ENCODE peak calls at places on chromosomes 1 and 21, in five cellular contexts. M, T, C, U and G are unnamed samples.

GRCh38 chr1:116804736-116805135 is 50.5 kb downstream of the CD2 start:
- DNase-seq in M (no peak), T (no peak), C (no peak), U (no peak), G (no peak)

GRCh38 chr1:211735208-211736170 is 60.1 kb upstream of the NEK2 start:
- DNase-seq in M (no peak), T (peak), C (no peak), U (peak), G (peak)

GRCh38 chr1:220695426-220695825 is 5.3 kb downstream of the C1orf115 start:
- DNase-seq in M (no peak), T (no peak), C (no peak), U (no peak), G (no peak)

GRCh38 chr1:212237651-212238050 is 47.6 kb upstream of the PPP2R5A start:
- DNase-seq in M (no peak), T (no peak), C (no peak), U (no peak), G (no peak)

GRCh38 chr1:22108343-22109135 is 34.4 kb downstream of the WNT4 start:
- DNase-seq in M (no peak), T (peak), C (no peak), U (peak), G (no peak)

GRCh38 chr1:33692216-33693188 is 171.4 kb upstream of the HMGB4 start:
- DNase-seq in M (no peak), T (no peak), C (no peak), U (no peak), G (no peak)

GRCh38 chr1:201261771-201262547 is 21.3 kb upstream of the PKP1 start:
- DNase-seq in M (no peak), T (peak), C (no peak), U (peak), G (no peak)

GRCh38 chr21:33196956-33197374 is 32.8 kb upstream of the IFNAR2 start:
- DNase-seq in M (peak), T (peak), C (peak), U (peak), G (peak)

GRCh38 chr1:211332036-211332616 is 5.5 kb downstream of the TRAF5 start:
- DNase-seq in M (no peak), T (no peak), C (no peak), U (no peak), G (no peak)

GRCh38 chr1:102174259-102174863 is 177.6 kb upstream of the OLFM3 start:
- DNase-seq in M (no peak), T (no peak), C (peak), U (no peak), G (no peak)

GRCh38 chr1:223135176-223135575 is 7.9 kb downstream of the TLR5 start:
- DNase-seq in M (peak), T (peak), C (no peak), U (peak), G (no peak)

GRCh38 chr1:173257805-173258204 is 50.7 kb upstream of the TNFSF4 start:
- DNase-seq in M (no peak), T (no peak), C (no peak), U (no peak), G (no peak)

GRCh38 chr1:30460661-30461060 is 262.7 kb downstream of the MATN1 start:
- DNase-seq in M (no peak), T (no peak), C (no peak), U (no peak), G (no peak)

GRCh38 chr1:17574502-17574901 is 35.0 kb downstream of the ARHGEF10L start:
- DNase-seq in M (no peak), T (no peak), C (no peak), U (no peak), G (no peak)

GRCh38 chr1:45913183-45913924 is 109.9 kb downstream of the MAST2 start:
- DNase-seq in M (no peak), T (no peak), C (peak), U (peak), G (peak)

GRCh38 chr1:15849775-15850449 is 2.4 kb downstream of the SPEN start:
- DNase-seq in M (peak), T (no peak), C (peak), U (peak), G (no peak)

GRCh38 chr21:33815153-33815707 is 100.4 kb downstream of the ATP5PO start:
- DNase-seq in M (no peak), T (no peak), C (no peak), U (no peak), G (no peak)

GRCh38 chr1:111197598-111198289 is 2.7 kb downstream of the DENND2D start:
- DNase-seq in M (no peak), T (no peak), C (peak), U (peak), G (no peak)

GRCh38 chr1:244837597-244838258 is 2.3 kb downstream of the COX20 start:
- DNase-seq in M (no peak), T (no peak), C (no peak), U (no peak), G (no peak)

GRCh38 chr1:161266096-161266679 is 7.6 kb downstream of the PCP4L1 start:
- DNase-seq in M (no peak), T (no peak), C (no peak), U (peak), G (no peak)

GRCh38 chr1:87958201-87958600 is 629.5 kb downstream of the LMO4 start:
- DNase-seq in M (no peak), T (no peak), C (no peak), U (no peak), G (no peak)

GRCh38 chr1:93448983-93449805 is 1.3 kb downstream of the FNBP1L start:
- DNase-seq in M (peak), T (peak), C (peak), U (peak), G (no peak)

GRCh38 chr1:218524986-218525385 is 179.8 kb downstream of the TGFB2 start:
- DNase-seq in M (no peak), T (no peak), C (no peak), U (no peak), G (no peak)

GRCh38 chr21:41847066-41847804 is 31.9 kb downstream of the PRDM15 start:
- DNase-seq in M (no peak), T (no peak), C (no peak), U (peak), G (peak)

GRCh38 chr1:58611986-58612385 is 34.9 kb upstream of the TACSTD2 start:
- DNase-seq in M (no peak), T (no peak), C (no peak), U (no peak), G (no peak)

GRCh38 chr1:33219886-33220661 is 36.2 kb upstream of the ZNF362 start:
- DNase-seq in M (no peak), T (peak), C (no peak), U (no peak), G (no peak)

GRCh38 chr1:231806623-231807470 is 180.3 kb downstream of the DISC1 start:
- DNase-seq in M (peak), T (peak), C (peak), U (no peak), G (no peak)

GRCh38 chr21:39175154-39175553 is 8.1 kb downstream of the PSMG1 start:
- DNase-seq in M (no peak), T (no peak), C (no peak), U (peak), G (no peak)

GRCh38 chr1:69569983-69570755 is 2.4 kb downstream of the LRRC7 start:
- DNase-seq in M (no peak), T (no peak), C (peak), U (no peak), G (no peak)

GRCh38 chr1:38789498-38790169 is 69.9 kb downstream of the RRAGC start:
- DNase-seq in M (no peak), T (no peak), C (no peak), U (no peak), G (no peak)

DNA sequence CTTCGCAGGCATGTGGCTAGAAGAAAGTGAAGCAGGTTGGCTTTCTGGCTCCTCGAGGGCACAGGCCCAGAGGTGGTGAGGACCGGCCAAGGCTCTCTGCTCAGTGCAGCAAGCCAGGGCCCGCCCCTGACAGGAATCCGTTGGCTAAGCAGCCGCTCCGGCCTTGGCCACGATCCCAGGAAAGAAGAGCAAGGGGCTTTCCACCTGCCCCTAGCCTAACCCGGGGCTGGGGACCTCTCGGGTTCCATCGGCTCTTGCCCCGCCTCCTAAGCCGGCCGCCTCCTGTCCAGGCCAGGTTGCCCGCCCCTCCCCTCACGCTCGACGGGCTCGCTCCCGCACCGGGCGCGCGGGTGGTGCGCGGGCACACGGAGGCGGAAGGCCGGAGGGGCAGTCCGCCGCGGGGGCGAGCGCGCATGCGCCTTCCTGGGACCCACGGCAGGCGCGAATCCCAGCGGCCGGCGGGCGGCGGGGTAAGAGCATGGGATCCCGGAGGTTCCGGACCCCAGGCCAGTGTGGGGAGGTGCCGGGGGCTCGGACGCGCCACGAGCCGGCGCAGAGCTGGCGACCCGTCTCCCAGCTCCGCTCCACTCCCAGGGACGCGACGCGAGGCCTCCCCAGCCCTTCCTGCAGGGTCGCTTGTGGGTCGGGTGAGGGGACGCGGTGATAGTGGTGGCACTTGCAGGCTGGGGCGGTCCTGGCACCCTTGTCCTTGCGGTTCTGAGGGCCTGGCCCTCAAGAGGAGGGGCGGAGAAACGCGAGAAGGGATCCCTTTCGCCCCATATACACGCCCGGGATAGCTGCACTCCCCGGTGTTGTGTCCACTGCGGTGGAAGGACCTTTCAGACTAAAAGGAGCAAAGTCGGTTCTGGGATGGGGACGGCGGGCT is at the start of gene ALG6:
- DNase-seq in M (peak), T (peak), C (peak), U (peak), G (peak)
- TF ChIP-seq CTCF in M (no peak), T (no peak), C (no peak), U (no peak), G (no peak)

GRCh38 chr1:2822621-2823145 is 21.2 kb upstream of the TTC34 start:
- DNase-seq in M (no peak), T (no peak), C (no peak), U (no peak), G (no peak)

GRCh38 chr1:2823921-2824660 is 22.6 kb upstream of the TTC34 start:
- DNase-seq in M (no peak), T (no peak), C (no peak), U (no peak), G (no peak)

GRCh38 chr1:2820731-2821372 is 19.4 kb upstream of the TTC34 start:
- DNase-seq in M (no peak), T (no peak), C (no peak), U (no peak), G (no peak)

GRCh38 chr1:2821373-2821955 is 20.0 kb upstream of the TTC34 start:
- DNase-seq in M (no peak), T (no peak), C (no peak), U (no peak), G (no peak)

GRCh38 chr1:2821970-2822620 is 20.6 kb upstream of the TTC34 start:
- DNase-seq in M (peak), T (no peak), C (peak), U (no peak), G (no peak)
- TF ChIP-seq CTCF in M (peak), T (no peak), C (peak), U (no peak), G (no peak)

DNA sequence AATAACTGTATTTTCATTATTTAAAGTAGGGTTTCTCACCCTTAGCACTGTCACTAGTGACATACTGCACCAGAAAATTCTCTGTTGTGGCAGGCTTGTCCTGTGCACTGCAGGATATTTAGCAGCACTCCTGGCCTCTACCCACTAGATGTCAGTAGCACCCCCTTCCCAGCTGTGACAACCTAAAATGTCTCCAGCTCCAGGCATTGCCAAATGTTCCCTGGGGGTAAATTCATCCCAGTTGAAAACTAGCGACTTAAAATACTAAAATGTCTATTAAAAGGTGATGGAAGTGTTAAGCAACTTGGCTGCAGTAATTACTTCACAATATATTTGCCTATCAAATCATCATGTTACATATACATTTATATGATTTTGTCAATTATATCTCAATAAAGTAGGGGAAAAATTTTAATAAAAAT is 74.7 kb downstream of the ARID4B start:
- DNase-seq in M (peak), T (no peak), C (peak), U (peak), G (peak)
- TF ChIP-seq CTCF in M (peak), T (peak), C (peak), U (peak), G (peak)

GRCh38 chr1:107689733-107690132 is 275.2 kb downstream of the VAV3 start:
- DNase-seq in M (no peak), T (no peak), C (no peak), U (no peak), G (no peak)
- TF ChIP-seq CTCF in M (no peak), T (no peak), C (no peak), U (no peak), G (no peak)

GRCh38 chr1:205127646-205128045 is 5.9 kb upstream of the RBBP5 start:
- DNase-seq in M (no peak), T (no peak), C (no peak), U (no peak), G (no peak)

GRCh38 chr1:205121660-205122488 is at the start of gene RBBP5:
- DNase-seq in M (peak), T (peak), C (peak), U (peak), G (peak)

GRCh38 chr1:205118810-205119209 is 3.0 kb downstream of the RBBP5 start:
- DNase-seq in M (no peak), T (no peak), C (no peak), U (no peak), G (no peak)

GRCh38 chr1:205124726-205125125 is 2.9 kb upstream of the RBBP5 start:
- DNase-seq in M (no peak), T (no peak), C (no peak), U (no peak), G (no peak)

GRCh38 chr1:205122489-205122882 is 708 bp upstream of the RBBP5 start:
- DNase-seq in M (no peak), T (no peak), C (no peak), U (no peak), G (no peak)
- TF ChIP-seq CTCF in M (no peak), T (no peak), C (no peak), U (no peak), G (no peak)

GRCh38 chr1:19113362-19114092 is 96.5 kb downstream of the UBR4 start:
- DNase-seq in M (no peak), T (no peak), C (peak), U (peak), G (peak)
- TF ChIP-seq CTCF in M (peak), T (peak), C (peak), U (peak), G (peak)

DNA sequence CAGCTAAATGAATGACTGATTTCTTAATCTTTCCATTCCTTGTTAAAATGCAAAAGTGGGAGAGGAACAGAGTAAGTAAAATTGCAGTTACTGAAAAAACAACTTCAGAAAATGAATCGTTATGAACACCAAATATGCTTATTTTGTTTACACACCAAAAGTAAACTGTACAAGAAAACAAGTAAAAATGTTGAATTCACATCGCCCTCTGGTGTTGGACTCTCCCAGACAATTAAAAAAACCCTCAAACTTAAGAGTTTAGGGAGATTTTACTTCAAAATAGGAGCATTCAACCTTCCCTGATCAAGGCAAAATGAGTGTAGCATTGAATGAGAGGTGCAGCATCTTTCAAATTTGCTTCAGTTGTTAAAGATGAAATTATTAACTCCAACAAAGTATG is 19.4 kb upstream of the ESRRG start:
- DNase-seq in M (no peak), T (no peak), C (no peak), U (no peak), G (no peak)
- TF ChIP-seq CTCF in M (peak), T (no peak), C (peak), U (peak), G (peak)

GRCh38 chr1:181141431-181141910 is 53.0 kb downstream of the IER5 start:
- DNase-seq in M (peak), T (no peak), C (no peak), U (peak), G (no peak)
- TF ChIP-seq CTCF in M (no peak), T (no peak), C (no peak), U (peak), G (no peak)